ENCODE peak calls at places on chromosomes 12 and 14, in five cellular contexts. One of them, this sample, is unnamed.

GRCh38 chr12:11649413-11650278 is at the start of gene ETV6:
- DNase-seq in body of pancreas: peak; percentile 83
- DNase-seq in choroid plexus epithelial cell: peak; percentile 96
- DNase-seq in AG04450: peak; percentile 76
- DNase-seq in CD4-positive, alpha-beta T cell: peak; percentile 73
- DNase-seq in this sample: peak; percentile 90

GRCh38 chr12:58809064-58809607 is 111.2 kb downstream of the LRIG3 start:
- DNase-seq in choroid plexus epithelial cell: peak; percentile 65
- DNase-seq in CD4-positive, alpha-beta T cell: no peak
- DNase-seq in AG04450: peak; percentile 10
- DNase-seq in body of pancreas: no peak
- DNase-seq in this sample: no peak

GRCh38 chr12:109741286-109741969 is 27.8 kb downstream of the FAM222A start:
- DNase-seq in CD4-positive, alpha-beta T cell: peak; percentile 0
- DNase-seq in AG04450: no peak
- DNase-seq in choroid plexus epithelial cell: no peak
- DNase-seq in body of pancreas: peak; percentile 2
- DNase-seq in this sample: no peak

GRCh38 chr12:108060910-108061309 is 68.2 kb upstream of the WSCD2 start:
- DNase-seq in choroid plexus epithelial cell: no peak
- DNase-seq in body of pancreas: no peak
- DNase-seq in AG04450: no peak
- DNase-seq in CD4-positive, alpha-beta T cell: no peak
- DNase-seq in this sample: no peak

GRCh38 chr12:12563529-12563928 is 866 bp upstream of the DUSP16 start:
- DNase-seq in CD4-positive, alpha-beta T cell: no peak
- DNase-seq in AG04450: no peak
- DNase-seq in body of pancreas: peak; percentile 26
- DNase-seq in choroid plexus epithelial cell: peak; percentile 40
- DNase-seq in this sample: no peak

GRCh38 chr12:121930862-121931261 is 12.5 kb downstream of the CFAP251 start:
- DNase-seq in choroid plexus epithelial cell: no peak
- DNase-seq in CD4-positive, alpha-beta T cell: no peak
- DNase-seq in body of pancreas: no peak
- DNase-seq in AG04450: no peak
- DNase-seq in this sample: no peak

GRCh38 chr12:52391618-52392002 is 6.2 kb upstream of the KRT84 start:
- DNase-seq in choroid plexus epithelial cell: no peak
- DNase-seq in body of pancreas: peak; percentile 59
- DNase-seq in AG04450: no peak
- DNase-seq in CD4-positive, alpha-beta T cell: no peak
- DNase-seq in this sample: peak; percentile 90

GRCh38 chr12:90959538-90960139 is 4.7 kb upstream of the CCER1 start:
- DNase-seq in AG04450: no peak
- DNase-seq in choroid plexus epithelial cell: peak; percentile 79
- DNase-seq in body of pancreas: peak; percentile 30
- DNase-seq in CD4-positive, alpha-beta T cell: peak; percentile 5
- DNase-seq in this sample: no peak

GRCh38 chr12:52020539-52021336 is 14.0 kb downstream of the TAMALIN start:
- DNase-seq in choroid plexus epithelial cell: peak; percentile 62
- DNase-seq in AG04450: no peak
- DNase-seq in body of pancreas: peak; percentile 68
- DNase-seq in CD4-positive, alpha-beta T cell: peak; percentile 67
- DNase-seq in this sample: no peak

GRCh38 chr14:90300649-90301048 is 31.1 kb downstream of the NRDE2 start:
- DNase-seq in choroid plexus epithelial cell: peak; percentile 56
- DNase-seq in body of pancreas: no peak
- DNase-seq in AG04450: no peak
- DNase-seq in CD4-positive, alpha-beta T cell: no peak
- DNase-seq in this sample: no peak

GRCh38 chr12:5716221-5716620 is 228.8 kb downstream of the ANO2 start:
- DNase-seq in CD4-positive, alpha-beta T cell: no peak
- DNase-seq in body of pancreas: no peak
- DNase-seq in choroid plexus epithelial cell: no peak
- DNase-seq in AG04450: no peak
- DNase-seq in this sample: peak; percentile 10

GRCh38 chr12:48861111-48861510 is 4.6 kb downstream of the RND1 start:
- DNase-seq in body of pancreas: no peak
- DNase-seq in AG04450: no peak
- DNase-seq in CD4-positive, alpha-beta T cell: no peak
- DNase-seq in choroid plexus epithelial cell: no peak
- DNase-seq in this sample: no peak

GRCh38 chr12:78726854-78727253 is 137.7 kb upstream of the SYT1 start:
- DNase-seq in CD4-positive, alpha-beta T cell: no peak
- DNase-seq in AG04450: no peak
- DNase-seq in choroid plexus epithelial cell: no peak
- DNase-seq in body of pancreas: no peak
- DNase-seq in this sample: no peak

GRCh38 chr12:124172646-124173045 is 122.2 kb upstream of the RFLNA start:
- DNase-seq in choroid plexus epithelial cell: peak; percentile 6
- DNase-seq in CD4-positive, alpha-beta T cell: no peak
- DNase-seq in body of pancreas: no peak
- DNase-seq in AG04450: no peak
- DNase-seq in this sample: no peak

GRCh38 chr14:77603654-77604270 is 12.7 kb downstream of the SPTLC2 start:
- DNase-seq in AG04450: no peak
- DNase-seq in CD4-positive, alpha-beta T cell: no peak
- DNase-seq in body of pancreas: no peak
- DNase-seq in choroid plexus epithelial cell: no peak
- DNase-seq in this sample: no peak

GRCh38 chr14:92409069-92409468 is 86.1 kb downstream of the SLC24A4 start:
- DNase-seq in body of pancreas: no peak
- DNase-seq in AG04450: no peak
- DNase-seq in CD4-positive, alpha-beta T cell: no peak
- DNase-seq in choroid plexus epithelial cell: no peak
- DNase-seq in this sample: no peak

GRCh38 chr12:130366159-130366558 is 28.5 kb downstream of the PIWIL1 start:
- DNase-seq in AG04450: no peak
- DNase-seq in CD4-positive, alpha-beta T cell: no peak
- DNase-seq in body of pancreas: no peak
- DNase-seq in choroid plexus epithelial cell: no peak
- DNase-seq in this sample: no peak

GRCh38 chr12:130932061-130932650 is 21.6 kb upstream of the ADGRD1 start:
- DNase-seq in body of pancreas: no peak
- DNase-seq in CD4-positive, alpha-beta T cell: no peak
- DNase-seq in choroid plexus epithelial cell: no peak
- DNase-seq in AG04450: no peak
- DNase-seq in this sample: peak; percentile 34

GRCh38 chr12:109291531-109292341 is 17.3 kb downstream of the FOXN4 start:
- DNase-seq in CD4-positive, alpha-beta T cell: no peak
- DNase-seq in body of pancreas: peak; percentile 64
- DNase-seq in choroid plexus epithelial cell: peak; percentile 12
- DNase-seq in AG04450: no peak
- DNase-seq in this sample: no peak

GRCh38 chr14:22472935-22473854 is 115.8 kb downstream of the DAD1 start:
- DNase-seq in choroid plexus epithelial cell: peak; percentile 79
- DNase-seq in CD4-positive, alpha-beta T cell: no peak
- DNase-seq in body of pancreas: peak; percentile 61
- DNase-seq in AG04450: no peak
- DNase-seq in this sample: no peak

GRCh38 chr14:99657645-99658155 is 12.8 kb downstream of the HHIPL1 start:
- DNase-seq in CD4-positive, alpha-beta T cell: no peak
- DNase-seq in AG04450: no peak
- DNase-seq in body of pancreas: no peak
- DNase-seq in choroid plexus epithelial cell: no peak
- DNase-seq in this sample: no peak

GRCh38 chr14:26606729-26607128 is 8.9 kb upstream of the NOVA1 start:
- DNase-seq in choroid plexus epithelial cell: no peak
- DNase-seq in CD4-positive, alpha-beta T cell: no peak
- DNase-seq in body of pancreas: no peak
- DNase-seq in AG04450: no peak
- DNase-seq in this sample: no peak

DNA sequence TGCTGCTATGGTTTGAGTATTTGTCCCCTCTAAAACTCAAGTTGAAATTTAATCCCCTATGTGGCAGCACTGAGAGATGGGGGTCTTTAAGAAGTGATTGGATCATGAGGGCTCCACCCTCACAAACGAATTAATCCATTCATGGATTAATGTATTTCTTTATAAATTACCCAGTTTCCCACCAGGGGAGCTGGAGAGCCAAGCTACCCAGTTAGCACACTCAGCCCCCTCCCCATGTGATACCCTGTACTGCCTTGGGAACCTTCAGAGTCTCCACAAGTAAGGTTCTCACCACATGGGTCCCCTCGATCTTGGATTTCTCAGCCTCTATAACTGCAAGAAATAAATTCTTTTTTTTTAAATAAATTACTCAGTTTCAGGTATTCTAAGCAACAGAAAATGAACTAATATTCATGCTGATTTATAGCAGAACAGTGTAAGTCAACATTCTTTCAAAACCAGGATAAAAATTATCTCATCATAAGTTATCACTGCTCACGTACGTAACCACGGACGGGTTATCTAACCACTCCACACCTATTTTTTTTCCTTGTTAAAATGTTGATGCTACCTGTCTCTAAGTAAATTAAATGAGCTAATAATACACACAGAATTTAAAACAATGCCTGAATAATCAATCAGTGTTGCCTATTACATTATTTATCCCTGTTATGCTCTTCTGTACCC is 3.6 kb downstream of the NAP1L1 start:
- DNase-seq in choroid plexus epithelial cell: peak; percentile 20
- DNase-seq in AG04450: no peak
- DNase-seq in body of pancreas: no peak
- DNase-seq in CD4-positive, alpha-beta T cell: no peak
- DNase-seq in this sample: no peak
- TF ChIP-seq CTCF in choroid plexus epithelial cell: peak; percentile 45
- TF ChIP-seq CTCF in AG04450: peak; percentile 41
- TF ChIP-seq CTCF in body of pancreas: no peak
- TF ChIP-seq CTCF in CD4-positive, alpha-beta T cell: no peak
- TF ChIP-seq CTCF in this sample: peak; percentile 24

GRCh38 chr12:63098851-63099250 is 52.1 kb downstream of the AVPR1A start:
- DNase-seq in CD4-positive, alpha-beta T cell: no peak
- DNase-seq in choroid plexus epithelial cell: peak; percentile 9
- DNase-seq in body of pancreas: no peak
- DNase-seq in AG04450: no peak
- DNase-seq in this sample: no peak
- TF ChIP-seq CTCF in CD4-positive, alpha-beta T cell: no peak
- TF ChIP-seq CTCF in choroid plexus epithelial cell: peak; percentile 32
- TF ChIP-seq CTCF in body of pancreas: no peak
- TF ChIP-seq CTCF in AG04450: no peak
- TF ChIP-seq CTCF in this sample: peak; percentile 31

GRCh38 chr14:89237923-89238529 is 179.0 kb downstream of the FOXN3 start:
- DNase-seq in body of pancreas: no peak
- DNase-seq in choroid plexus epithelial cell: peak; percentile 57
- DNase-seq in CD4-positive, alpha-beta T cell: no peak
- DNase-seq in AG04450: no peak
- DNase-seq in this sample: no peak
- TF ChIP-seq CTCF in body of pancreas: peak; percentile 13
- TF ChIP-seq CTCF in choroid plexus epithelial cell: peak; percentile 56
- TF ChIP-seq CTCF in CD4-positive, alpha-beta T cell: no peak
- TF ChIP-seq CTCF in AG04450: peak; percentile 45
- TF ChIP-seq CTCF in this sample: peak; percentile 33

GRCh38 chr14:42854061-42854460 is 1247.4 kb downstream of the LRFN5 start:
- DNase-seq in choroid plexus epithelial cell: peak; percentile 53
- DNase-seq in CD4-positive, alpha-beta T cell: no peak
- DNase-seq in AG04450: peak; percentile 15
- DNase-seq in body of pancreas: no peak
- DNase-seq in this sample: no peak
- TF ChIP-seq CTCF in choroid plexus epithelial cell: no peak
- TF ChIP-seq CTCF in CD4-positive, alpha-beta T cell: no peak
- TF ChIP-seq CTCF in AG04450: peak; percentile 7
- TF ChIP-seq CTCF in body of pancreas: no peak
- TF ChIP-seq CTCF in this sample: no peak

DNA sequence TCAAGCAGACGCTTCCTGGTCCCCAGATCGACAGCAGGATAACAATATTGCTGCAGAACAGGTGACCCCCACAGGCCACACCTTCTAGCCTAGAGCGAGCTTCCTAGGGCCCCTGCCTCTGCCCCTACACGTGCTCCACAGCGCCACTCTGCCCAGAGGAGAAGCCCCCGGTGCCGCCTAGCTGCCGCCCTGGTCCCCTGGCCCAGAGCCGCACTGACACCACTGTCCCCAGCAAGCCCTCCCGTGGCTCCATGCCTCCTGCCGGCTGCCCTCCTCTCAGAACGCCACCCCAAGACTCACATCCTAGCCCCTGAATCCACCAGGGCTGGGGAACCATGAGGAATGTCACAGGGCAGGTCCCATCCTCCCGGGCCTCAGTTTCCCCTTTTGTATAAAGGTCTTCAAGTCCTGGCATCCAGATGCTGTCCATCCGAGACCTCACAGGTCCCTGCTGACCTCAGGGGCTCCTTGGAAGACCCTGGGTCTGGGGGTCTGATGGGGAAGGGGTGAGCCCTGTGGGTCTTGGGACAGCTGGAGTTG is 31.0 kb downstream of the JAG2 start:
- DNase-seq in body of pancreas: no peak
- DNase-seq in CD4-positive, alpha-beta T cell: no peak
- DNase-seq in choroid plexus epithelial cell: no peak
- DNase-seq in AG04450: no peak
- DNase-seq in this sample: no peak
- TF ChIP-seq CTCF in body of pancreas: no peak
- TF ChIP-seq CTCF in CD4-positive, alpha-beta T cell: no peak
- TF ChIP-seq CTCF in choroid plexus epithelial cell: no peak
- TF ChIP-seq CTCF in AG04450: no peak
- TF ChIP-seq CTCF in this sample: no peak

This sample was measured in osteocyte.